ENCODE peak calls at places on chromosomes 4 and X, in six cellular contexts. P is stimulated activated CD4-positive, alpha-beta T cell treated with anti-CD3 and anti-CD28 coated beads, Interleukin-15, amount 100 ng/mL, for 1 hour; O is lung microvascular endothelial cell; E is heart left ventricle; S is T follicular helper cell; C is NCI-H1092. K is an unnamed sample.

GRCh38 chrX:78098108-78098507 is 5.9 kb upstream of the PGK1 start:
- DNase-seq in P (no peak), O (no peak), E (no peak), S (no peak), C (no peak), K (no peak)

GRCh38 chr4:85968945-85969830 is 390.7 kb downstream of the MAPK10 start:
- DNase-seq in P (no peak), O (peak; percentile 76), E (no peak), S (no peak), C (peak; percentile 19), K (no peak)

GRCh38 chr4:182955411-182955810 is 38.2 kb upstream of the DCTD start:
- DNase-seq in P (no peak), O (no peak), E (no peak), S (no peak), C (no peak), K (no peak)

GRCh38 chr4:2091990-2092652 is 33.0 kb downstream of the NAT8L start:
- DNase-seq in P (no peak), O (no peak), E (no peak), S (no peak), C (peak; percentile 43), K (no peak)

GRCh38 chr4:6469898-6470501 is 2.4 kb downstream of the PPP2R2C start:
- DNase-seq in P (no peak), O (no peak), E (no peak), S (no peak), C (no peak), K (peak; percentile 42)

GRCh38 chr4:185567828-185568442 is 32.6 kb upstream of the PDLIM3 start:
- DNase-seq in P (no peak), O (peak; percentile 83), E (peak; percentile 86), S (no peak), C (no peak), K (peak; percentile 20)

GRCh38 chr4:91267543-91267942 is 1036.2 kb upstream of the GRID2 start:
- DNase-seq in P (no peak), O (no peak), E (no peak), S (no peak), C (no peak), K (no peak)

GRCh38 chr4:67288964-67289363 is 256.3 kb downstream of the CENPC start:
- DNase-seq in P (no peak), O (no peak), E (no peak), S (no peak), C (peak; percentile 32), K (no peak)

GRCh38 chrX:103861200-103861599 is 29.1 kb upstream of the RAB9B start:
- DNase-seq in P (no peak), O (no peak), E (no peak), S (no peak), C (no peak), K (no peak)

GRCh38 chr4:52201705-52202104 is 150.6 kb downstream of the SPATA18 start:
- DNase-seq in P (no peak), O (no peak), E (no peak), S (no peak), C (no peak), K (no peak)

GRCh38 chr4:159428975-159429692 is 326.3 kb downstream of the RAPGEF2 start:
- DNase-seq in P (no peak), O (peak; percentile 76), E (no peak), S (no peak), C (no peak), K (no peak)

GRCh38 chr4:82801910-82802521 is 3.4 kb upstream of the SCD5 start:
- DNase-seq in P (no peak), O (peak; percentile 60), E (no peak), S (no peak), C (no peak), K (no peak)

GRCh38 chr4:141807501-141807900 is 171.1 kb downstream of the IL15 start:
- DNase-seq in P (no peak), O (no peak), E (no peak), S (no peak), C (no peak), K (no peak)

GRCh38 chrX:111409326-111409725 is 2.7 kb downstream of the DCX start:
- DNase-seq in P (no peak), O (no peak), E (no peak), S (no peak), C (no peak), K (no peak)

GRCh38 chrX:153637121-153638040 is 9.6 kb upstream of the DUSP9 start:
- DNase-seq in P (no peak), O (no peak), E (no peak), S (no peak), C (no peak), K (no peak)

GRCh38 chr4:89534356-89534755 is 226.8 kb upstream of the GPRIN3 start:
- DNase-seq in P (no peak), O (peak; percentile 14), E (no peak), S (no peak), C (no peak), K (no peak)

GRCh38 chr4:169142906-169143305 is 127.8 kb downstream of the SH3RF1 start:
- DNase-seq in P (no peak), O (no peak), E (no peak), S (no peak), C (no peak), K (no peak)

GRCh38 chr4:7352486-7352885 is 82.2 kb downstream of the PSAPL1 start:
- DNase-seq in P (no peak), O (no peak), E (peak; percentile 16), S (no peak), C (no peak), K (no peak)

GRCh38 chr4:89254847-89255246 is 52.8 kb downstream of the GPRIN3 start:
- DNase-seq in P (no peak), O (peak; percentile 36), E (no peak), S (peak; percentile 2), C (no peak), K (peak; percentile 18)

GRCh38 chrX:116272328-116272727 is 101.8 kb downstream of the AGTR2 start:
- DNase-seq in P (no peak), O (peak; percentile 63), E (no peak), S (no peak), C (no peak), K (no peak)

K was measured in adrenal gland.